ENCODE peak calls at places on chromosomes 2 and 18, in nine cellular contexts. One of them, this sample, is unnamed.

GRCh38 chr2:63861220-63861822 is 19.6 kb downstream of the UGP2 start:
- DNase-seq in tibial artery: peak; percentile 49
- DNase-seq in cardiac muscle cell: peak; percentile 81
- DNase-seq in AG09309: no peak
- DNase-seq in CD8-positive, alpha-beta T cell: peak; percentile 59
- DNase-seq in astrocyte of the spinal cord: peak; percentile 60
- DNase-seq in tibial nerve: peak; percentile 33
- DNase-seq in cardiac fibroblast: peak; percentile 81
- DNase-seq in fibroblast of the aortic adventitia: peak; percentile 83
- DNase-seq in this sample: no peak

GRCh38 chr2:72211777-72212515 is 64.3 kb upstream of the CYP26B1 start:
- DNase-seq in fibroblast of the aortic adventitia: peak; percentile 77
- DNase-seq in tibial nerve: no peak
- DNase-seq in tibial artery: no peak
- DNase-seq in cardiac muscle cell: peak; percentile 56
- DNase-seq in CD8-positive, alpha-beta T cell: no peak
- DNase-seq in astrocyte of the spinal cord: peak; percentile 71
- DNase-seq in AG09309: peak; percentile 37
- DNase-seq in cardiac fibroblast: peak; percentile 28
- DNase-seq in this sample: no peak

GRCh38 chr2:209577376-209578357 is 153.8 kb downstream of the MAP2 start:
- DNase-seq in AG09309: no peak
- DNase-seq in cardiac fibroblast: peak; percentile 43
- DNase-seq in cardiac muscle cell: peak; percentile 35
- DNase-seq in CD8-positive, alpha-beta T cell: no peak
- DNase-seq in tibial nerve: no peak
- DNase-seq in tibial artery: no peak
- DNase-seq in fibroblast of the aortic adventitia: peak; percentile 55
- DNase-seq in astrocyte of the spinal cord: peak; percentile 28
- DNase-seq in this sample: no peak

GRCh38 chr2:221431477-221431876 is 140.6 kb downstream of the EPHA4 start:
- DNase-seq in tibial nerve: no peak
- DNase-seq in CD8-positive, alpha-beta T cell: no peak
- DNase-seq in cardiac fibroblast: no peak
- DNase-seq in AG09309: no peak
- DNase-seq in astrocyte of the spinal cord: no peak
- DNase-seq in cardiac muscle cell: no peak
- DNase-seq in fibroblast of the aortic adventitia: no peak
- DNase-seq in tibial artery: no peak
- DNase-seq in this sample: no peak

GRCh38 chr18:45335644-45336043 is 279.6 kb upstream of the SLC14A2 start:
- DNase-seq in fibroblast of the aortic adventitia: peak; percentile 50
- DNase-seq in astrocyte of the spinal cord: peak; percentile 50
- DNase-seq in cardiac fibroblast: peak; percentile 6
- DNase-seq in cardiac muscle cell: no peak
- DNase-seq in tibial artery: no peak
- DNase-seq in AG09309: no peak
- DNase-seq in CD8-positive, alpha-beta T cell: no peak
- DNase-seq in tibial nerve: no peak
- DNase-seq in this sample: no peak

GRCh38 chr2:128386066-128386465 is 67.4 kb upstream of the HS6ST1 start:
- DNase-seq in AG09309: no peak
- DNase-seq in fibroblast of the aortic adventitia: no peak
- DNase-seq in tibial artery: peak; percentile 14
- DNase-seq in tibial nerve: no peak
- DNase-seq in astrocyte of the spinal cord: no peak
- DNase-seq in cardiac muscle cell: no peak
- DNase-seq in cardiac fibroblast: no peak
- DNase-seq in CD8-positive, alpha-beta T cell: no peak
- DNase-seq in this sample: no peak

GRCh38 chr2:137942037-137942784 is 22.1 kb upstream of the HNMT start:
- DNase-seq in cardiac fibroblast: no peak
- DNase-seq in CD8-positive, alpha-beta T cell: no peak
- DNase-seq in fibroblast of the aortic adventitia: no peak
- DNase-seq in AG09309: no peak
- DNase-seq in tibial artery: no peak
- DNase-seq in tibial nerve: no peak
- DNase-seq in cardiac muscle cell: no peak
- DNase-seq in astrocyte of the spinal cord: no peak
- DNase-seq in this sample: no peak

GRCh38 chr2:133232556-133232955 is 335.7 kb downstream of the NCKAP5 start:
- DNase-seq in CD8-positive, alpha-beta T cell: no peak
- DNase-seq in AG09309: no peak
- DNase-seq in tibial nerve: no peak
- DNase-seq in tibial artery: no peak
- DNase-seq in fibroblast of the aortic adventitia: peak; percentile 29
- DNase-seq in cardiac fibroblast: no peak
- DNase-seq in astrocyte of the spinal cord: no peak
- DNase-seq in cardiac muscle cell: peak; percentile 2
- DNase-seq in this sample: no peak

GRCh38 chr2:17981936-17982335 is 103.5 kb downstream of the KCNS3 start:
- DNase-seq in tibial nerve: no peak
- DNase-seq in AG09309: no peak
- DNase-seq in fibroblast of the aortic adventitia: no peak
- DNase-seq in cardiac fibroblast: no peak
- DNase-seq in cardiac muscle cell: no peak
- DNase-seq in CD8-positive, alpha-beta T cell: no peak
- DNase-seq in astrocyte of the spinal cord: no peak
- DNase-seq in tibial artery: no peak
- DNase-seq in this sample: no peak

GRCh38 chr2:137467246-137467862 is 496.9 kb upstream of the HNMT start:
- DNase-seq in fibroblast of the aortic adventitia: peak; percentile 0
- DNase-seq in CD8-positive, alpha-beta T cell: no peak
- DNase-seq in AG09309: no peak
- DNase-seq in tibial artery: peak; percentile 24
- DNase-seq in tibial nerve: no peak
- DNase-seq in cardiac muscle cell: peak; percentile 3
- DNase-seq in astrocyte of the spinal cord: peak; percentile 3
- DNase-seq in cardiac fibroblast: peak; percentile 5
- DNase-seq in this sample: no peak

GRCh38 chr2:69997296-69998184 is 36.1 kb upstream of the ASPRV1 start:
- DNase-seq in astrocyte of the spinal cord: peak; percentile 15
- DNase-seq in cardiac fibroblast: no peak
- DNase-seq in cardiac muscle cell: no peak
- DNase-seq in tibial nerve: peak; percentile 4
- DNase-seq in CD8-positive, alpha-beta T cell: no peak
- DNase-seq in fibroblast of the aortic adventitia: no peak
- DNase-seq in AG09309: no peak
- DNase-seq in tibial artery: no peak
- DNase-seq in this sample: no peak

GRCh38 chr2:195575021-195575420 is 82.0 kb upstream of the SLC39A10 start:
- DNase-seq in CD8-positive, alpha-beta T cell: no peak
- DNase-seq in tibial artery: no peak
- DNase-seq in AG09309: no peak
- DNase-seq in cardiac fibroblast: peak; percentile 71
- DNase-seq in fibroblast of the aortic adventitia: peak; percentile 54
- DNase-seq in cardiac muscle cell: peak; percentile 64
- DNase-seq in astrocyte of the spinal cord: no peak
- DNase-seq in tibial nerve: no peak
- DNase-seq in this sample: no peak

GRCh38 chr2:179596018-179596417 is 265.4 kb downstream of the ZNF385B start:
- DNase-seq in astrocyte of the spinal cord: peak; percentile 69
- DNase-seq in cardiac muscle cell: peak; percentile 67
- DNase-seq in fibroblast of the aortic adventitia: peak; percentile 73
- DNase-seq in cardiac fibroblast: peak; percentile 55
- DNase-seq in CD8-positive, alpha-beta T cell: no peak
- DNase-seq in tibial nerve: no peak
- DNase-seq in tibial artery: no peak
- DNase-seq in AG09309: peak; percentile 63
- DNase-seq in this sample: peak; percentile 24

GRCh38 chr18:76380791-76381405 is 114.1 kb downstream of the ZNF516 start:
- DNase-seq in tibial nerve: no peak
- DNase-seq in CD8-positive, alpha-beta T cell: no peak
- DNase-seq in cardiac muscle cell: no peak
- DNase-seq in cardiac fibroblast: no peak
- DNase-seq in tibial artery: no peak
- DNase-seq in astrocyte of the spinal cord: no peak
- DNase-seq in AG09309: no peak
- DNase-seq in fibroblast of the aortic adventitia: no peak
- DNase-seq in this sample: no peak

GRCh38 chr2:150167711-150168110 is 319.8 kb downstream of the RND3 start:
- DNase-seq in astrocyte of the spinal cord: peak; percentile 69
- DNase-seq in CD8-positive, alpha-beta T cell: no peak
- DNase-seq in tibial artery: no peak
- DNase-seq in cardiac muscle cell: peak; percentile 75
- DNase-seq in fibroblast of the aortic adventitia: peak; percentile 74
- DNase-seq in cardiac fibroblast: peak; percentile 65
- DNase-seq in tibial nerve: no peak
- DNase-seq in AG09309: peak; percentile 47
- DNase-seq in this sample: no peak

GRCh38 chr2:222569826-222570225 is 86.1 kb downstream of the FARSB start:
- DNase-seq in tibial artery: no peak
- DNase-seq in cardiac fibroblast: no peak
- DNase-seq in fibroblast of the aortic adventitia: peak; percentile 42
- DNase-seq in astrocyte of the spinal cord: peak; percentile 23
- DNase-seq in CD8-positive, alpha-beta T cell: no peak
- DNase-seq in AG09309: peak; percentile 34
- DNase-seq in cardiac muscle cell: no peak
- DNase-seq in tibial nerve: no peak
- DNase-seq in this sample: no peak

GRCh38 chr2:68834737-68835136 is 36.5 kb downstream of the BMP10 start:
- DNase-seq in fibroblast of the aortic adventitia: no peak
- DNase-seq in astrocyte of the spinal cord: no peak
- DNase-seq in cardiac fibroblast: no peak
- DNase-seq in AG09309: no peak
- DNase-seq in tibial nerve: no peak
- DNase-seq in tibial artery: no peak
- DNase-seq in cardiac muscle cell: no peak
- DNase-seq in CD8-positive, alpha-beta T cell: no peak
- DNase-seq in this sample: no peak

GRCh38 chr2:68698567-68699377 is 35.8 kb upstream of the ARHGAP25 start:
- DNase-seq in tibial nerve: no peak
- DNase-seq in astrocyte of the spinal cord: no peak
- DNase-seq in CD8-positive, alpha-beta T cell: no peak
- DNase-seq in tibial artery: no peak
- DNase-seq in AG09309: no peak
- DNase-seq in cardiac muscle cell: no peak
- DNase-seq in fibroblast of the aortic adventitia: no peak
- DNase-seq in cardiac fibroblast: no peak
- DNase-seq in this sample: no peak

GRCh38 chr2:112688086-112688880 is 32.5 kb upstream of the NT5DC4 start:
- DNase-seq in astrocyte of the spinal cord: no peak
- DNase-seq in CD8-positive, alpha-beta T cell: no peak
- DNase-seq in fibroblast of the aortic adventitia: no peak
- DNase-seq in cardiac fibroblast: peak; percentile 39
- DNase-seq in tibial nerve: no peak
- DNase-seq in cardiac muscle cell: no peak
- DNase-seq in AG09309: no peak
- DNase-seq in tibial artery: no peak
- DNase-seq in this sample: no peak

GRCh38 chr2:71667256-71668182 is 214.2 kb downstream of the DYSF start:
- DNase-seq in fibroblast of the aortic adventitia: no peak
- DNase-seq in AG09309: no peak
- DNase-seq in tibial artery: no peak
- DNase-seq in CD8-positive, alpha-beta T cell: peak; percentile 8
- DNase-seq in astrocyte of the spinal cord: no peak
- DNase-seq in cardiac muscle cell: no peak
- DNase-seq in tibial nerve: no peak
- DNase-seq in cardiac fibroblast: no peak
- DNase-seq in this sample: no peak

GRCh38 chr2:108588070-108588668 is 53.9 kb downstream of the LIMS1 start:
- DNase-seq in CD8-positive, alpha-beta T cell: no peak
- DNase-seq in cardiac fibroblast: peak; percentile 35
- DNase-seq in tibial artery: no peak
- DNase-seq in cardiac muscle cell: peak; percentile 38
- DNase-seq in fibroblast of the aortic adventitia: peak; percentile 55
- DNase-seq in astrocyte of the spinal cord: no peak
- DNase-seq in AG09309: no peak
- DNase-seq in tibial nerve: no peak
- DNase-seq in this sample: no peak

GRCh38 chr2:124824441-124824840 is 799.4 kb downstream of the CNTNAP5 start:
- DNase-seq in tibial nerve: no peak
- DNase-seq in cardiac fibroblast: no peak
- DNase-seq in AG09309: no peak
- DNase-seq in astrocyte of the spinal cord: no peak
- DNase-seq in fibroblast of the aortic adventitia: no peak
- DNase-seq in CD8-positive, alpha-beta T cell: no peak
- DNase-seq in tibial artery: no peak
- DNase-seq in cardiac muscle cell: no peak
- DNase-seq in this sample: no peak

GRCh38 chr2:124822516-124822915 is 797.4 kb downstream of the CNTNAP5 start:
- DNase-seq in CD8-positive, alpha-beta T cell: no peak
- DNase-seq in cardiac muscle cell: no peak
- DNase-seq in astrocyte of the spinal cord: no peak
- DNase-seq in fibroblast of the aortic adventitia: no peak
- DNase-seq in tibial artery: no peak
- DNase-seq in tibial nerve: no peak
- DNase-seq in cardiac fibroblast: no peak
- DNase-seq in AG09309: no peak
- DNase-seq in this sample: no peak
- TF ChIP-seq CTCF in CD8-positive, alpha-beta T cell: no peak
- TF ChIP-seq CTCF in cardiac muscle cell: no peak
- TF ChIP-seq CTCF in astrocyte of the spinal cord: no peak
- TF ChIP-seq CTCF in fibroblast of the aortic adventitia: no peak
- TF ChIP-seq CTCF in tibial artery: no peak
- TF ChIP-seq CTCF in tibial nerve: no peak
- TF ChIP-seq CTCF in cardiac fibroblast: no peak
- TF ChIP-seq CTCF in AG09309: no peak
- TF ChIP-seq CTCF in this sample: no peak

DNA sequence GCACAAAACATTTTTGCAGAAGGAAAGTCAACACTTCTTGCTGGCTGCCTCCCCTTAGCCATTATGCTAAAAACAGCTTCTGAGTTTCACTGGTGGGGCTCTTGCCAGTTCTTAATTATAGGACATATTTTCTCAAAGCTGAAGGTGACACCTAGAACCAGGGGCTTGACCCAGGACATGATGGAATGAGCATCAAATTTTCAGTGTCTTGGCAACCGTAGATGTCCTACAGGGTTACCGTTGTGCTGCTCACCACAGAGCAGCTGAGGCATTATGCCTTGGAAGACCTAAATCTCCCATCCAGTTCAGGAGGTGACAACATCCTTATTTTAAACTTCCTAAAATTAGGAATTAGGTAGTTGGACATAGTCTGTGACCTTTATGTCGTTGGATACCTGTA is 46.7 kb downstream of the TMEM185B start:
- DNase-seq in cardiac fibroblast: no peak
- DNase-seq in tibial nerve: no peak
- DNase-seq in astrocyte of the spinal cord: no peak
- DNase-seq in AG09309: no peak
- DNase-seq in CD8-positive, alpha-beta T cell: no peak
- DNase-seq in cardiac muscle cell: no peak
- DNase-seq in tibial artery: no peak
- DNase-seq in fibroblast of the aortic adventitia: no peak
- DNase-seq in this sample: no peak
- H3K4me3 ChIP-seq in cardiac fibroblast: no peak overlapping the region
- H3K4me3 ChIP-seq in tibial nerve: no peak overlapping the region
- H3K4me3 ChIP-seq in astrocyte of the spinal cord: no peak overlapping the region
- H3K4me3 ChIP-seq in AG09309: no peak overlapping the region
- H3K4me3 ChIP-seq in CD8-positive, alpha-beta T cell: peak overlapping the region; percentile 63
- H3K4me3 ChIP-seq in cardiac muscle cell: no peak overlapping the region
- H3K4me3 ChIP-seq in tibial artery: no peak overlapping the region
- H3K4me3 ChIP-seq in fibroblast of the aortic adventitia: no peak overlapping the region
- H3K4me3 ChIP-seq in this sample: no peak overlapping the region

GRCh38 chr18:67845035-67845434 is 328.5 kb upstream of the DSEL start:
- DNase-seq in cardiac muscle cell: peak; percentile 32
- DNase-seq in astrocyte of the spinal cord: no peak
- DNase-seq in cardiac fibroblast: peak; percentile 39
- DNase-seq in tibial nerve: no peak
- DNase-seq in fibroblast of the aortic adventitia: peak; percentile 38
- DNase-seq in CD8-positive, alpha-beta T cell: no peak
- DNase-seq in tibial artery: no peak
- DNase-seq in AG09309: no peak
- DNase-seq in this sample: no peak
- TF ChIP-seq CTCF in cardiac muscle cell: peak; percentile 19
- TF ChIP-seq CTCF in astrocyte of the spinal cord: peak; percentile 10
- TF ChIP-seq CTCF in cardiac fibroblast: no peak
- TF ChIP-seq CTCF in tibial nerve: no peak
- TF ChIP-seq CTCF in fibroblast of the aortic adventitia: peak; percentile 12
- TF ChIP-seq CTCF in CD8-positive, alpha-beta T cell: no peak
- TF ChIP-seq CTCF in tibial artery: no peak
- TF ChIP-seq CTCF in AG09309: peak; percentile 23
- TF ChIP-seq CTCF in this sample: no peak

GRCh38 chr2:152406119-152406835 is 71.3 kb downstream of the FMNL2 start:
- DNase-seq in cardiac fibroblast: no peak
- DNase-seq in AG09309: no peak
- DNase-seq in tibial nerve: no peak
- DNase-seq in astrocyte of the spinal cord: no peak
- DNase-seq in CD8-positive, alpha-beta T cell: no peak
- DNase-seq in fibroblast of the aortic adventitia: no peak
- DNase-seq in cardiac muscle cell: no peak
- DNase-seq in tibial artery: no peak
- DNase-seq in this sample: no peak
- H3K4me3 ChIP-seq in cardiac fibroblast: no peak overlapping the region
- H3K4me3 ChIP-seq in AG09309: no peak overlapping the region
- H3K4me3 ChIP-seq in tibial nerve: no peak overlapping the region
- H3K4me3 ChIP-seq in astrocyte of the spinal cord: no peak overlapping the region
- H3K4me3 ChIP-seq in CD8-positive, alpha-beta T cell: no peak overlapping the region
- H3K4me3 ChIP-seq in fibroblast of the aortic adventitia: no peak overlapping the region
- H3K4me3 ChIP-seq in cardiac muscle cell: no peak overlapping the region
- H3K4me3 ChIP-seq in tibial artery: no peak overlapping the region
- H3K4me3 ChIP-seq in this sample: no peak overlapping the region